ENCODE peak calls at places on chromosomes 13 and 19, in six cellular contexts. G is nephron progenitor cell, H is neural crest cell, T is tibial nerve, I is HFF-Myc, F is lower lobe of right lung. A is an unnamed sample.

GRCh38 chr13:39888865-39889810 is 233.7 kb downstream of the COG6 start:
- DNase-seq in G (no peak), H (no peak), T (no peak), I (no peak), F (no peak), A (no peak)

GRCh38 chr13:99028890-99029289 is 51.0 kb upstream of the DOCK9 start:
- DNase-seq in G (no peak), H (no peak), T (no peak), I (no peak), F (no peak), A (no peak)

GRCh38 chr13:33072282-33072681 is 56.1 kb downstream of the KL start:
- DNase-seq in G (no peak), H (no peak), T (no peak), I (no peak), F (no peak), A (no peak)

GRCh38 chr13:49253997-49254396 is 6.3 kb downstream of the CDADC1 start:
- DNase-seq in G (no peak), H (no peak), T (no peak), I (no peak), F (no peak), A (no peak)

GRCh38 chr13:20258208-20258962 is 26.3 kb upstream of the GJB6 start:
- DNase-seq in G (no peak), H (no peak), T (peak; percentile 18), I (no peak), F (no peak), A (no peak)

GRCh38 chr19:33859016-33859415 is 62.3 kb downstream of the KCTD15 start:
- DNase-seq in G (no peak), H (no peak), T (no peak), I (no peak), F (no peak), A (no peak)

GRCh38 chr13:112874751-112875300 is 94.2 kb upstream of the MCF2L start:
- DNase-seq in G (no peak), H (no peak), T (no peak), I (no peak), F (peak; percentile 38), A (no peak)

GRCh38 chr19:46265217-46265828 is 31.5 kb upstream of the HIF3A start:
- DNase-seq in G (peak; percentile 72), H (peak; percentile 81), T (no peak), I (peak; percentile 58), F (no peak), A (peak; percentile 72)

GRCh38 chr19:38250428-38250820 is 5.8 kb downstream of the PPP1R14A start:
- DNase-seq in G (no peak), H (no peak), T (no peak), I (no peak), F (no peak), A (no peak)

GRCh38 chr19:16202320-16203255 is 4.9 kb downstream of the AP1M1 start:
- DNase-seq in G (no peak), H (no peak), T (no peak), I (no peak), F (no peak), A (no peak)

GRCh38 chr13:47147784-47148062 is 250.9 kb upstream of the HTR2A start:
- DNase-seq in G (no peak), H (no peak), T (no peak), I (no peak), F (no peak), A (no peak)

GRCh38 chr13:48158915-48159314 is 64.0 kb upstream of the MED4 start:
- DNase-seq in G (no peak), H (no peak), T (no peak), I (no peak), F (no peak), A (peak; percentile 46)

GRCh38 chr19:15252398-15253018 is 20.3 kb upstream of the EPHX3 start:
- DNase-seq in G (peak; percentile 44), H (peak; percentile 26), T (no peak), I (no peak), F (no peak), A (no peak)

GRCh38 chr19:55620410-55620809 is 4.0 kb downstream of the ZNF784 start:
- DNase-seq in G (no peak), H (no peak), T (no peak), I (no peak), F (no peak), A (no peak)

GRCh38 chr19:55372316-55373081 is 2.2 kb upstream of the IL11 start:
- DNase-seq in G (no peak), H (no peak), T (no peak), I (no peak), F (no peak), A (no peak)

GRCh38 chr19:51743405-51743804 is 8.3 kb downstream of the FPR1 start:
- DNase-seq in G (no peak), H (no peak), T (no peak), I (no peak), F (no peak), A (no peak)

GRCh38 chr13:20035130-20035529 is 76.6 kb downstream of the ZMYM2 start:
- DNase-seq in G (no peak), H (no peak), T (no peak), I (no peak), F (no peak), A (peak; percentile 5)

GRCh38 chr19:34505321-34506025 is 23.9 kb downstream of the WTIP start:
- DNase-seq in G (no peak), H (no peak), T (no peak), I (no peak), F (no peak), A (no peak)

GRCh38 chr13:24159921-24160324 is 597 bp upstream of the SPATA13 start:
- DNase-seq in G (peak; percentile 51), H (peak; percentile 15), T (no peak), I (no peak), F (no peak), A (no peak)

GRCh38 chr19:43784981-43785808 is 4.4 kb upstream of the KCNN4 start:
- DNase-seq in G (peak; percentile 61), H (peak; percentile 60), T (no peak), I (no peak), F (peak; percentile 71), A (peak; percentile 67)

GRCh38 chr19:54949412-54949811 is 2.1 kb upstream of the NLRP7 start:
- DNase-seq in G (no peak), H (no peak), T (no peak), I (no peak), F (no peak), A (no peak)

GRCh38 chr19:30669329-30670010 is 297.3 kb downstream of the ZNF536 start:
- DNase-seq in G (peak; percentile 91), H (peak; percentile 84), T (peak; percentile 60), I (no peak), F (peak; percentile 72), A (no peak)

GRCh38 chr13:30877335-30877734 is 28.7 kb upstream of the MEDAG start:
- DNase-seq in G (no peak), H (no peak), T (no peak), I (no peak), F (no peak), A (no peak)

GRCh38 chr13:59112375-59112774 is 1051.4 kb downstream of the DIAPH3 start:
- DNase-seq in G (no peak), H (peak; percentile 2), T (no peak), I (peak; percentile 2), F (no peak), A (peak; percentile 12)

GRCh38 chr13:45953082-45953481 is 99.5 kb downstream of the ZC3H13 start:
- DNase-seq in G (no peak), H (no peak), T (no peak), I (no peak), F (no peak), A (no peak)

GRCh38 chr13:85312071-85312470 is 487.1 kb downstream of the SLITRK6 start:
- DNase-seq in G (no peak), H (no peak), T (no peak), I (no peak), F (no peak), A (no peak)

GRCh38 chr19:20423381-20424207 is 142.0 kb downstream of the ZNF737 start:
- DNase-seq in G (peak; percentile 7), H (peak; percentile 3), T (peak; percentile 26), I (no peak), F (peak; percentile 81), A (peak; percentile 27)

GRCh38 chr19:18007939-18008673 is at the start of gene ARRDC2:
- DNase-seq in G (peak; percentile 92), H (peak; percentile 82), T (peak; percentile 83), I (peak; percentile 44), F (peak; percentile 92), A (peak; percentile 69)

GRCh38 chr13:37029617-37030016 is 29.0 kb downstream of the EXOSC8 start:
- DNase-seq in G (no peak), H (no peak), T (no peak), I (peak; percentile 5), F (no peak), A (no peak)

GRCh38 chr13:91154553-91154952 is 192.9 kb upstream of the MIR17HG start:
- DNase-seq in G (no peak), H (no peak), T (no peak), I (no peak), F (no peak), A (no peak)

GRCh38 chr13:91154954-91155353 is 192.5 kb upstream of the MIR17HG start:
- DNase-seq in G (no peak), H (no peak), T (no peak), I (no peak), F (peak; percentile 50), A (no peak)

GRCh38 chr13:91155512-91156114 is 191.9 kb upstream of the MIR17HG start:
- DNase-seq in G (peak; percentile 55), H (no peak), T (no peak), I (no peak), F (no peak), A (peak; percentile 11)

GRCh38 chr13:91157273-91158014 is 190.0 kb upstream of the MIR17HG start:
- DNase-seq in G (no peak), H (no peak), T (no peak), I (no peak), F (no peak), A (no peak)

DNA sequence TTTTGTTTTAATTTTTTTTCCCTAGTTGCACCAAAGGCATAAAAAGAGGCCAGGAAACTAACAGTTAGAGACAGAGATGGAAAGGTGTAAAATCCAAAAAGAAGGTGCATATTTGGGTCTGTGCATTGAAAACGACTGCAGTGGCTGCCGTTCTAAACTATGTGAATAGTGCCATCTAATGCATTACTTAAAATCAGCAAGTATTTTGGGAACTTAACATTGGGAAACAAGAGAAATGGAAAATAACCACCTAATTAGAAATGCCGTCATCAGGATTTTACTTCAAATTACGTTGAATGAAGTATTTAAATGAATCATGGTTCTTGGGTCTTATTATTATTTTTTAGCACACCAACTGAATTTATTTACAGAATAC is 189.5 kb upstream of the MIR17HG start:
- DNase-seq in G (no peak), H (no peak), T (no peak), I (no peak), F (no peak), A (no peak)
- TF ChIP-seq CTCF in G (no peak), H (peak; percentile 50), T (no peak), I (no peak), F (no peak), A (no peak)

GRCh38 chr19:11813801-11814706 is at the start of gene ZNF440:
- DNase-seq in G (peak; percentile 98), H (peak; percentile 94), T (peak; percentile 93), I (peak; percentile 76), F (peak; percentile 96), A (peak; percentile 87)
- TF ChIP-seq CTCF in G (no peak), H (no peak), T (no peak), I (no peak), F (no peak), A (no peak)

GRCh38 chr19:23436318-23436717 is 41.0 kb upstream of the ZNF91 start:
- DNase-seq in G (peak; percentile 3), H (no peak), T (no peak), I (no peak), F (no peak), A (no peak)
- TF ChIP-seq CTCF in G (no peak), H (peak; percentile 37), T (no peak), I (peak; percentile 31), F (no peak), A (peak; percentile 29)

GRCh38 chr13:108947551-108948030 is 318.2 kb downstream of the MYO16 start:
- DNase-seq in G (no peak), H (no peak), T (peak; percentile 47), I (peak; percentile 86), F (no peak), A (no peak)
- TF ChIP-seq CTCF in G (no peak), H (no peak), T (no peak), I (no peak), F (no peak), A (no peak)